ENCODE peak calls at places on chromosomes 2 and 18, in ten cellular contexts. G is endothelial cell, T is hepatocyte, F is A549, I is dorsolateral prefrontal cortex, Q is B cell, W is H9, Z is AG09319, J is GM23338, X is body of pancreas. C is an unnamed sample.

GRCh38 chr2:129935118-129935517 is 44.3 kb upstream of the RAB6C start:
- DNase-seq in G (no peak), T (no peak), F (no peak), I (no peak), Q (no peak), W (no peak), Z (no peak), J (peak), X (no peak), C (no peak)

GRCh38 chr2:25808006-25808383 is 70.3 kb downstream of the ASXL2 start:
- DNase-seq in G (no peak), T (no peak), F (no peak), I (no peak), Q (no peak), W (no peak), Z (no peak), J (no peak), X (no peak), C (no peak)

GRCh38 chr18:63233334-63233733 is 86.2 kb downstream of the BCL2 start:
- DNase-seq in G (no peak), T (no peak), F (no peak), I (no peak), Q (no peak), W (no peak), Z (no peak), J (no peak), X (no peak), C (no peak)

GRCh38 chr2:69741281-69742169 is at the start of gene ANXA4:
- DNase-seq in G (peak), T (peak), F (peak), I (peak), Q (peak), W (peak), Z (no peak), J (peak), X (peak), C (peak)

GRCh38 chr2:156065912-156066311 is 266.6 kb downstream of the NR4A2 start:
- DNase-seq in G (no peak), T (no peak), F (peak), I (no peak), Q (no peak), W (no peak), Z (no peak), J (peak), X (peak), C (no peak)

GRCh38 chr2:8805278-8806045 is 32.0 kb downstream of the KIDINS220 start:
- DNase-seq in G (no peak), T (no peak), F (no peak), I (no peak), Q (no peak), W (no peak), Z (no peak), J (no peak), X (no peak), C (no peak)

GRCh38 chr18:1270081-1270480 is 365.4 kb downstream of the ADCYAP1 start:
- DNase-seq in G (no peak), T (peak), F (no peak), I (no peak), Q (no peak), W (no peak), Z (no peak), J (no peak), X (peak), C (no peak)

GRCh38 chr2:127675335-127676261 is at the start of gene LIMS2:
- DNase-seq in G (no peak), T (peak), F (peak), I (no peak), Q (no peak), W (peak), Z (no peak), J (peak), X (no peak), C (no peak)

GRCh38 chr18:3342628-3343027 is 80.7 kb downstream of the MYL12B start:
- DNase-seq in G (no peak), T (no peak), F (no peak), I (no peak), Q (no peak), W (no peak), Z (no peak), J (no peak), X (no peak), C (no peak)

GRCh38 chr18:51721388-51721787 is 523.9 kb upstream of the MEX3C start:
- DNase-seq in G (no peak), T (no peak), F (no peak), I (no peak), Q (no peak), W (no peak), Z (no peak), J (no peak), X (peak), C (no peak)

GRCh38 chr2:95698166-95698565 is 106.4 kb downstream of the TRIM43 start:
- DNase-seq in G (no peak), T (no peak), F (no peak), I (no peak), Q (no peak), W (no peak), Z (no peak), J (no peak), X (no peak), C (no peak)

GRCh38 chr2:177464549-177464948 is 72.0 kb downstream of the AGPS start:
- DNase-seq in G (no peak), T (no peak), F (no peak), I (no peak), Q (no peak), W (no peak), Z (no peak), J (no peak), X (no peak), C (no peak)

GRCh38 chr18:23523429-23524212 is 20.3 kb downstream of the RMC1 start:
- DNase-seq in G (no peak), T (no peak), F (no peak), I (no peak), Q (no peak), W (no peak), Z (peak), J (no peak), X (no peak), C (no peak)

GRCh38 chr2:46171996-46172546 is 125.1 kb upstream of the EPAS1 start:
- DNase-seq in G (no peak), T (no peak), F (no peak), I (no peak), Q (no peak), W (no peak), Z (no peak), J (no peak), X (no peak), C (no peak)

GRCh38 chr18:78704960-78705600 is 274.5 kb upstream of the SALL3 start:
- DNase-seq in G (no peak), T (no peak), F (no peak), I (peak), Q (no peak), W (no peak), Z (no peak), J (no peak), X (no peak), C (no peak)

GRCh38 chr2:61220768-61221167 is 58.8 kb downstream of the C2orf74 start:
- DNase-seq in G (no peak), T (no peak), F (no peak), I (no peak), Q (no peak), W (no peak), Z (no peak), J (peak), X (no peak), C (no peak)

GRCh38 chr2:224997802-224998201 is 44.5 kb downstream of the DOCK10 start:
- DNase-seq in G (no peak), T (peak), F (no peak), I (no peak), Q (no peak), W (no peak), Z (no peak), J (no peak), X (no peak), C (no peak)

GRCh38 chr2:97931118-97931850 is 64.5 kb downstream of the TMEM131 start:
- DNase-seq in G (no peak), T (no peak), F (no peak), I (no peak), Q (no peak), W (no peak), Z (no peak), J (no peak), X (no peak), C (no peak)

GRCh38 chr2:15449542-15450236 is 111.4 kb downstream of the NBAS start:
- DNase-seq in G (no peak), T (no peak), F (no peak), I (no peak), Q (no peak), W (no peak), Z (no peak), J (no peak), X (no peak), C (no peak)

DNA sequence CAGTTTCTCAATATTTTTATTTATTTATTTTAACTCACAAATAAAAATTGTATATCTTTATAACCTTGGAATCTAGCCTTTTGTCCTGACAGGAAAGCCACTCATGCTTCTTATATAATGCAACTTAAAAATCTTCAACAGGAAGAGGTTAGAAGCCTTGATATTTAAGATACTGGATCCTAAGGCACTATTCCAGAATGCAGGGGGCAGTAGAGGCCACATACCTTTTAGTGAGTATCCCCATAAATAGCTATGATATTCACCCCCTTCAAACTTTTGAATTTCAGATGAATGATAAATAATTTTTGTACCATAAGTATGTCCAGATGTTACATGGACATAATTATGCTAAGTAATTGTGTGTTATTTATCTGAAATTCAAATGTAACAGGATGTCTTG is 592.7 kb upstream of the VRK2 start:
- DNase-seq in G (no peak), T (no peak), F (no peak), I (no peak), Q (no peak), W (no peak), Z (no peak), J (peak), X (no peak), C (no peak)
- TF ChIP-seq CTCF in G (no peak), T (no peak), F (no peak), I (no peak), Q (no peak), W (peak), Z (no peak), J (peak), X (no peak), C (no peak)

GRCh38 chr2:116749994-116750393 is 1064.5 kb upstream of the DDX18 start:
- DNase-seq in G (no peak), T (no peak), F (no peak), I (no peak), Q (no peak), W (no peak), Z (no peak), J (no peak), X (no peak), C (no peak)

GRCh38 chr2:116747103-116747502 is 1067.4 kb upstream of the DDX18 start:
- DNase-seq in G (no peak), T (no peak), F (no peak), I (no peak), Q (no peak), W (no peak), Z (no peak), J (no peak), X (no peak), C (no peak)
- TF ChIP-seq CTCF in G (no peak), T (peak), F (no peak), I (no peak), Q (no peak), W (peak), Z (no peak), J (peak), X (no peak), C (no peak)

DNA sequence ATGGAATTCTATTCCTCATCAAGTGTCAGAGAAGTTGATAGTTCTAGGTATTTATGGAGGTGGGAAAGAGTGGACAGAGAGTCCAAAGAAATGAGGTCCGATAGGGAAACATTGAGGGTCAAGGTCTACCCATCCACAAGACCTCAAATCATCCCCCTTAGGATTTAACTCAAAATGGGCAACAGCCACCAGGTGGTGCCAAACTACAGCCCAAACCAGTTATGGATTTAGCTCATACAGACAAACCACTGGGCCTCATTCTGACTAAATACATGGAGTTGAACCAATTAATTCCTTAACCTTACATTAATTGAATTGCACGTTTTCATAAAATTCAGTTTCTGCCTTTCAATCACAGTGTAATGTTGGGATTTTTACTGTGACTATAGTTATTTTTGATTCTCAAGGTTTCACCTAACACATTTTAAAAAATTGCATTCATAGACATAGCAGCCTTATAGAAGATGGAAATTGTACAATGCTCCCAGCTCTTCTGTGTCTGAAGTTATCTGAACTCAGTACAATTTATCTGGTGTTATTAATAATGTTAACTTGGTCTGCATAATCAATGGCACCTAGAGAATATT is 98.2 kb upstream of the HNMT start:
- DNase-seq in G (peak), T (peak), F (peak), I (peak), Q (peak), W (peak), Z (peak), J (peak), X (peak), C (peak)
- TF ChIP-seq CTCF in G (peak), T (peak), F (peak), I (peak), Q (peak), W (peak), Z (peak), J (peak), X (peak), C (peak)

DNA sequence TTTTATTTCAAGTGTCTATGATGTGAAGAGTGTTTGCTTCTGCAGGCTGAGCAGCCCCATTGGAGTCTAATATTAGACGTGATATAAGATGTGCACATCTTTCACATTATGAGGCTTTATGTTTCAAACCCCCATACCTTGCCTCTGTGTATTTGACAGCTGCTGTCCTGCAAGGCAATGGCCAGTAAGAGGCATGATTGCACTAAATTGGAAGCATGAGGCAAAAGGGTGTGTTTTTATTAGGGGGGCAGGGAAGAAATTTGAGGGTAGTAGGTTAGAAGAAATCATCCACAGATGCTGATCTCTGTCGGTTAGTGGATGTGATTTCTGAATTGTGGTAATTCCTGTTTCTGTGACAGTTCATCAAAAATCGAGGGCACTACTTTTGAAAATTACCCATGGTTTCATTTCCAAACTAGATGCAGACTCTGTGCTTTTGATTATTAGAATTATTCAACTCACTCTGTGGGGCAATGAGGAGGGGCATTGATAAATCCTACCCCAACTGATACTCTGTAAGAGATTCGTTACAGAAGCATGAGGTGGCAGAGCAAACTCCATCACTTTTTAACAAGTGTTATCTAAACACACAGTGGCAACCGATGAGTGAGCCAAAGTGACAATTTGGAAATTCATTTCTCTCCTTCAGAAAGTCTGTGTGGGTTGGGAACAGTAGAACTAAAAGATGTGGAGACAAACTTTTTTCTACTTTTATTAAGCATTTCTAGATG is 452.9 kb downstream of the ARHGAP15 start:
- DNase-seq in G (no peak), T (no peak), F (no peak), I (no peak), Q (no peak), W (no peak), Z (no peak), J (no peak), X (no peak), C (no peak)
- TF ChIP-seq CTCF in G (no peak), T (peak), F (peak), I (peak), Q (no peak), W (peak), Z (peak), J (peak), X (no peak), C (peak)

GRCh38 chr2:27085670-27086089 is 892 bp upstream of the KHK start:
- DNase-seq in G (peak), T (peak), F (peak), I (peak), Q (no peak), W (peak), Z (peak), J (peak), X (peak), C (no peak)
- TF ChIP-seq CTCF in G (no peak), T (peak), F (peak), I (peak), Q (no peak), W (peak), Z (peak), J (peak), X (peak), C (peak)

GRCh38 chr2:64457518-64457917 is 3.6 kb downstream of the LGALSL start:
- DNase-seq in G (no peak), T (no peak), F (no peak), I (no peak), Q (no peak), W (no peak), Z (no peak), J (no peak), X (no peak), C (no peak)
- TF ChIP-seq CTCF in G (no peak), T (no peak), F (peak), I (no peak), Q (no peak), W (peak), Z (no peak), J (no peak), X (no peak), C (no peak)

GRCh38 chr2:163611557-163611906 is 124.3 kb downstream of the FIGN start:
- DNase-seq in G (no peak), T (no peak), F (no peak), I (no peak), Q (no peak), W (no peak), Z (no peak), J (no peak), X (no peak), C (no peak)
- TF ChIP-seq CTCF in G (no peak), T (no peak), F (no peak), I (no peak), Q (no peak), W (no peak), Z (no peak), J (no peak), X (no peak), C (no peak)

DNA sequence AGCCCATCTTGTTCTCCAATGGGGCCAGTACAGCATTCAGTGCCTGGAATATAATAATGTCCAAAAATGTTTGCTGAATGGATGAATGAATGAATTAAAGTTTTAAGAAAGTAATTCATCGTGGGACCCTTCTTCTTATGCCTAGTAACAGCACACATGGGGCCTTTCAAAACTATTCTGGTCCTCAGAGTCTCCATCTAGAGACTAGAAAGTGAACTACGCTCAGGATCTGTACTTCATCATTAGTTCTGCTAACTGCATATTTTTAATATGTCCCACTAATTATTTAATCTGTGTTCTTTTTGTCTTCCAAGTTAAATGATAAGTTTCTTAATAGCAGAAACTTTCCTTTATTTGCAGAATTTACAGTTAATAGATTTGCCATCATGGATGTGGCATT is 172.5 kb downstream of the SMAD2 start:
- DNase-seq in G (no peak), T (no peak), F (no peak), I (no peak), Q (no peak), W (no peak), Z (no peak), J (peak), X (no peak), C (no peak)
- TF ChIP-seq CTCF in G (peak), T (no peak), F (no peak), I (peak), Q (peak), W (peak), Z (peak), J (peak), X (no peak), C (peak)

C was measured in AG04450.